ENCODE peak calls at places on chromosomes 6 and 20, in five cellular contexts. B is HT1080, U is cerebellar cortex, W is NCI-H345, I is D341Med. R is an unnamed sample.

GRCh38 chr6:10451828-10452509 is 37.1 kb upstream of the TFAP2A start:
- DNase-seq in B (peak), U (no peak), W (no peak), I (peak), R (peak)

GRCh38 chr6:142943746-142944125 is 1.2 kb downstream of the HIVEP2 start:
- DNase-seq in W (no peak), B (peak), I (no peak), U (peak), R (no peak)

GRCh38 chr6:75084872-75085381 is 120.9 kb downstream of the COL12A1 start:
- DNase-seq in B (no peak), U (no peak), I (peak), W (no peak), R (no peak)

GRCh38 chr20:7392551-7392950 is 547.7 kb downstream of the HAO1 start:
- DNase-seq in I (no peak), B (peak), U (no peak), W (no peak), R (no peak)

GRCh38 chr6:111565316-111566221 is 40.1 kb downstream of the TRAF3IP2 start:
- DNase-seq in W (peak), U (no peak), I (peak), B (no peak), R (no peak)

GRCh38 chr6:113082691-113083090 is 735.6 kb downstream of the RFPL4B start:
- DNase-seq in W (no peak), U (no peak), B (no peak), I (no peak), R (peak)

GRCh38 chr20:24289737-24290481 is 179.5 kb upstream of the SYNDIG1 start:
- DNase-seq in I (no peak), U (no peak), W (no peak), B (peak), R (no peak)

GRCh38 chr6:125753218-125753936 is 3.9 kb downstream of the HEY2 start:
- DNase-seq in B (peak), I (no peak), W (peak), U (peak), R (no peak)

GRCh38 chr20:16350465-16350864 is 222.8 kb downstream of the KIF16B start:
- DNase-seq in U (no peak), B (peak), I (no peak), W (no peak), R (peak)

GRCh38 chr20:63106108-63106764 is 99.5 kb upstream of the BHLHE23 start:
- DNase-seq in I (no peak), U (peak), W (peak), B (no peak), R (no peak)

GRCh38 chr20:324177-325042 is 942 bp upstream of the SOX12 start:
- DNase-seq in W (peak), U (peak), I (peak), B (peak), R (peak)

GRCh38 chr20:32325706-32326506 is 32.2 kb upstream of the ASXL1 start:
- DNase-seq in W (peak), B (peak), I (no peak), U (no peak), R (no peak)

GRCh38 chr6:105500693-105501092 is 97.8 kb upstream of the PREP start:
- DNase-seq in U (no peak), B (no peak), W (no peak), I (no peak), R (no peak)

GRCh38 chr6:119620846-119621570 is 271.4 kb upstream of the MAN1A1 start:
- DNase-seq in I (no peak), U (no peak), B (peak), W (no peak), R (peak)

GRCh38 chr6:36848658-36849441 is 9.6 kb upstream of the CPNE5 start:
- DNase-seq in B (no peak), I (peak), W (no peak), U (peak), R (no peak)

GRCh38 chr6:43142101-43142500 is 29.0 kb upstream of the SRF start:
- DNase-seq in I (no peak), B (no peak), W (no peak), U (no peak), R (no peak)

GRCh38 chr6:16345449-16346330 is 107.3 kb downstream of the GMPR start:
- DNase-seq in B (peak), W (no peak), U (no peak), I (no peak), R (peak)

GRCh38 chr6:64280569-64280968 is 645.0 kb downstream of the PHF3 start:
- DNase-seq in W (peak), I (peak), B (peak), U (peak), R (no peak)

GRCh38 chr6:150579611-150580010 is 20.1 kb upstream of the PLEKHG1 start:
- DNase-seq in U (peak), B (no peak), W (no peak), I (no peak), R (no peak)

GRCh38 chr6:37388578-37388977 is 34.8 kb downstream of the RNF8 start:
- DNase-seq in B (no peak), W (no peak), I (no peak), U (no peak), R (no peak)

GRCh38 chr6:135251416-135251815 is 70.3 kb downstream of the MYB start:
- DNase-seq in I (no peak), U (no peak), W (peak), B (no peak), R (no peak)

GRCh38 chr20:760751-761417 is 7.4 kb downstream of the SLC52A3 start:
- DNase-seq in W (no peak), I (peak), B (no peak), U (peak), R (no peak)

GRCh38 chr6:169639653-169640278 is 62.1 kb downstream of the WDR27 start:
- DNase-seq in W (no peak), U (no peak), B (no peak), I (no peak), R (no peak)

GRCh38 chr6:108598316-108598863 is 37.7 kb downstream of the FOXO3 start:
- DNase-seq in U (no peak), W (no peak), B (peak), I (no peak), R (peak)

GRCh38 chr6:55866110-55866509 is 9.3 kb downstream of the BMP5 start:
- DNase-seq in W (no peak), B (no peak), U (no peak), I (no peak), R (no peak)

GRCh38 chr6:16257999-16258708 is 19.8 kb downstream of the GMPR start:
- DNase-seq in B (no peak), U (no peak), I (no peak), W (no peak), R (no peak)